ENCODE peak calls at places on chromosomes 3 and 15, in eight cellular contexts. X is GM23338, M is OCI-LY7, U is PC-3, S is HCT116, V is hepatocyte, I is MM.1S, B is SK-N-SH. R is an unnamed sample.

GRCh38 chr15:32646304-32646703 is 4.8 kb downstream of the SCG5 start:
- DNase-seq in U (no peak), M (no peak), X (no peak), B (no peak), V (no peak), I (no peak), S (no peak), R (no peak)

GRCh38 chr3:81249540-81250029 is 511.9 kb downstream of the GBE1 start:
- DNase-seq in B (no peak), S (no peak), I (no peak), X (peak), U (peak), M (no peak), V (peak), R (no peak)

GRCh38 chr15:52523192-52523591 is 5.5 kb downstream of the MYO5A start:
- DNase-seq in U (peak), I (no peak), X (no peak), B (no peak), V (no peak), M (no peak), S (no peak), R (no peak)

GRCh38 chr15:80645494-80646065 is 49.5 kb upstream of the ABHD17C start:
- DNase-seq in S (no peak), I (no peak), M (no peak), B (no peak), U (no peak), X (no peak), V (no peak), R (no peak)

GRCh38 chr15:66839511-66840112 is 137.6 kb downstream of the SMAD6 start:
- DNase-seq in U (no peak), V (no peak), I (no peak), X (no peak), M (no peak), B (no peak), S (no peak), R (no peak)

GRCh38 chr3:97613139-97613538 is 151.4 kb upstream of the ARL6 start:
- DNase-seq in I (no peak), B (no peak), X (no peak), V (no peak), S (no peak), U (no peak), M (no peak), R (no peak)

GRCh38 chr3:104604326-104605010 is 762.2 kb upstream of the ALCAM start:
- DNase-seq in U (peak), X (peak), B (no peak), V (no peak), S (peak), I (no peak), M (no peak), R (no peak)

GRCh38 chr3:193943200-193943599 is 192.7 kb upstream of the HES1 start:
- DNase-seq in B (no peak), M (no peak), S (no peak), I (no peak), U (no peak), X (peak), V (no peak), R (peak)

GRCh38 chr3:11591006-11591360 is 52.7 kb downstream of the VGLL4 start:
- DNase-seq in B (no peak), M (no peak), S (no peak), I (no peak), U (no peak), X (no peak), V (no peak), R (no peak)

GRCh38 chr3:171262431-171262830 is 197.8 kb downstream of the TNIK start:
- DNase-seq in X (no peak), S (no peak), U (no peak), M (no peak), B (no peak), V (no peak), I (no peak), R (no peak)

GRCh38 chr15:89143503-89144162 is 55.4 kb downstream of the ABHD2 start:
- DNase-seq in V (no peak), B (peak), U (peak), X (no peak), M (no peak), S (no peak), I (no peak), R (no peak)

GRCh38 chr3:184171562-184171961 is 3.1 kb upstream of the AP2M1 start:
- DNase-seq in U (peak), I (no peak), S (no peak), M (no peak), X (no peak), B (no peak), V (no peak), R (no peak)

GRCh38 chr3:52679811-52680210 is 5.9 kb downstream of the PBRM1 start:
- DNase-seq in B (no peak), X (no peak), V (no peak), I (no peak), U (no peak), M (no peak), S (no peak), R (no peak)

GRCh38 chr15:57217716-57218598 is 158.3 kb upstream of the CGNL1 start:
- DNase-seq in S (no peak), V (no peak), X (no peak), M (no peak), I (no peak), U (no peak), B (no peak), R (peak)

GRCh38 chr3:182370949-182371348 is 422.4 kb upstream of the ATP11B start:
- DNase-seq in B (no peak), I (no peak), M (no peak), X (no peak), S (peak), U (peak), V (no peak), R (no peak)

GRCh38 chr15:100553468-100553867 is 24.7 kb upstream of the CERS3 start:
- DNase-seq in I (no peak), V (no peak), B (no peak), M (no peak), S (no peak), X (no peak), U (no peak), R (no peak)

GRCh38 chr3:152853196-152853595 is 18.3 kb downstream of the P2RY1 start:
- DNase-seq in V (no peak), U (no peak), S (no peak), M (no peak), B (no peak), X (no peak), I (no peak), R (no peak)

GRCh38 chr3:121562148-121562547 is 5.6 kb upstream of the ARGFX start:
- DNase-seq in B (no peak), V (no peak), U (no peak), M (no peak), I (no peak), S (no peak), X (peak), R (no peak)

GRCh38 chr3:175270199-175270837 is 411.2 kb downstream of the NAALADL2 start:
- DNase-seq in X (peak), B (peak), U (peak), V (peak), I (no peak), M (no peak), S (no peak), R (no peak)

GRCh38 chr15:79283252-79284048 is 928 bp downstream of the ANKRD34C start:
- DNase-seq in S (no peak), I (peak), B (peak), U (peak), M (no peak), V (peak), X (peak), R (peak)

GRCh38 chr3:46082849-46083248 is 55.6 kb upstream of the XCR1 start:
- DNase-seq in M (no peak), X (no peak), U (peak), S (peak), I (no peak), B (no peak), V (no peak), R (no peak)

GRCh38 chr15:53910236-53910849 is 67.9 kb upstream of the UNC13C start:
- DNase-seq in V (no peak), S (no peak), B (no peak), X (no peak), M (no peak), U (peak), I (no peak), R (no peak)

GRCh38 chr3:177934001-177934891 is 602.0 kb upstream of the KCNMB2 start:
- DNase-seq in I (no peak), V (peak), X (peak), B (no peak), U (peak), S (no peak), M (no peak), R (no peak)

GRCh38 chr15:31279221-31280036 is 47.2 kb upstream of the KLF13 start:
- DNase-seq in U (no peak), M (no peak), V (no peak), B (peak), I (no peak), S (no peak), X (no peak), R (no peak)

GRCh38 chr3:16174976-16175901 is 759 bp downstream of the GALNT15 start:
- DNase-seq in V (no peak), X (peak), I (no peak), B (no peak), M (no peak), U (no peak), S (no peak), R (no peak)

GRCh38 chr15:93656041-93656440 is 567.0 kb upstream of the RGMA start:
- DNase-seq in M (no peak), S (no peak), U (peak), V (no peak), I (no peak), X (no peak), B (no peak), R (no peak)

GRCh38 chr15:51380999-51381806 is 39.7 kb downstream of the GLDN start:
- DNase-seq in I (peak), X (peak), V (peak), S (peak), M (peak), U (peak), B (peak), R (peak)
- TF ChIP-seq CTCF in I (peak), X (peak), V (peak), S (peak), M (peak), U (peak), B (peak), R (peak)

DNA sequence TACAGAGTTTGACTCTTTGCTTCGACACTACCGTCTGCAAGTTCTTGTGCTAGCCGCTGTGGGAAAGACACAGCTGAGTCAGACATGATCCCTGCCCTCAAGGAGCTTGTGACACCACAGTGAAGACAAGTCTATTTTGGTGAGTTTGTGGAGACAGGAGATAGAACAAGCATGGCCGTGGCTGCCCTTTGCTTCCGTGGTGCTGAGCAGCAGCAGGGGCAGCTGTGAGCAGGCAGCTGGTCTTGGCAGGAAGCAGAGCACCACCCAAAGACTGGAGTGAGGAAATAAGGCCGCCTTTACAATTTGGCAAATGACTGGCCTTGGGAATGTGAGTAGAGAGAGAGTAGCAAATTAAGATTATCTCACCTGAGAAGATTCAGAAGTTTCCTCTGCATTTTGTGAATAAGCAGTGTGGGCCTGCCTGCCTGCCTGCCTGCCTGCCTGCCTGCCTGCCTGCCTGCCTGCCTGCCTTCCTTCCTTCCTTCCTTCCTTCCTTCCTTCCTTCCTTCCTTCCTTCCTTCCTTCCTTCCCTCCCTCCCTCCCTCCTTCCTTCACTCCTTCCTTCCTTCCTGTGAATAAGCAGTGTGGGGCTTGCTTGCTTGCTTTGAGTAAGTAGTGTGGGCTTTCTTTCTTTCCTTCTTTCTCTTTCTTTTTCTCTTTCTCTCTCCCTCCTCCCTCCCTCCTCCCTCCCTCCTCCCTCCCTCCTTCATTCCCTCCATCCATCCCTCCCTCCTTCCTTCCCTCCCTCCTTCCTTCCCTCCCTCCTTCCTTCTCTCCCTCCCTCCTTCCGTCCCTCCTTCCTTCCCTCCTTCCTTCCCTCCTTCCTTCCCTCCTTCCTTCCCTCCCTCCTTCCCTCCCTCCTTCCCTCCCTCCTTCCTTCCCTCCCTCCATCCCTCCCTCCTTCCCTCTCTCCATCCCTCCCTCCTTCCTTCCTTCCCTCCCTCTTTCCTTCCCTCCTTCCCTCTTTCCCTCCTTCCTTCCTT is 1.6 kb upstream of the GCNT3 start:
- DNase-seq in I (no peak), M (no peak), V (no peak), B (no peak), S (no peak), X (peak), U (no peak), R (no peak)
- TF ChIP-seq EZH2phosphoT487 in I (no peak), M (no peak), V (no peak), B (no peak), S (no peak), X (no peak), U (no peak), R (no peak)

DNA sequence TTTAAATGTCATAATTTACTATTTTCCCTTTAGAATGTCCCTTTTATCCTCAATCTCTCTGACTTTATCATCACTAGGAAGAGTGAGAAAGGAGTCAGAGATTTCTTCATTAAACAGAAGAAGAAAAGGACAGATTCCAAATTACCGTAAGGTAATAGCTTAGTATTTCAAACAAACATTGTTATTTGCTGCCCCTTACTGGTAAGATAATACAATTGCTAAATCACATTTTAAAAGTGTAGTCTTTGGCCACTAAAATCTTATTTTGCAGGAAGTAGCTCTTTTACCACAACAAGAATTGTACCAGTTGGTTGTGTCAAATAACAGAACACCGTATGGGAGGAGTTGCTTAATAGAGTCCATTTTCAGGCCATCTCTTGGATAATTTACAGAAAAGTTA is 53.7 kb downstream of the CGGBP1 start:
- DNase-seq in S (peak), X (peak), M (peak), U (peak), B (no peak), I (peak), V (no peak), R (peak)
- TF ChIP-seq CTCF in S (no peak), X (no peak), M (peak), U (peak), B (peak), I (peak), V (peak), R (peak)

GRCh38 chr15:76337047-76337738 is 620 bp downstream of the ISL2 start:
- DNase-seq in X (peak), U (peak), M (peak), B (peak), I (no peak), S (no peak), V (no peak), R (peak)
- TF ChIP-seq EZH2phosphoT487 in X (no peak), U (no peak), M (no peak), B (no peak), I (no peak), S (no peak), V (no peak), R (peak)

GRCh38 chr3:50212502-50212901 is 7.4 kb downstream of the SLC38A3 start:
- DNase-seq in B (no peak), U (no peak), M (no peak), V (no peak), I (no peak), S (no peak), X (peak), R (peak)
- TF ChIP-seq CTCF in B (no peak), U (no peak), M (peak), V (no peak), I (no peak), S (no peak), X (peak), R (peak)